ENCODE peak calls at places on chromosomes 3 and 15, in five cellular contexts. L is stimulated activated CD8-positive, alpha-beta memory T cell treated with anti-CD3 and anti-CD28 coated beads, Interleukin-2, amount 100 ng/mL, for 1 hour; S is NCI-H748 treated with DMSO at 0.1 percent for 48 hours; C is GM12864; Y is tibial artery. X is an unnamed sample.
A peak's percentile ranks its signal among the peaks of the same experiment; 100 is the strongest.

GRCh38 chr3:127682576-127682975 is 9.8 kb downstream of the ABTB1 start:
- DNase-seq in C (no peak), S (no peak), Y (peak; percentile 55), L (no peak), X (peak; percentile 69)

GRCh38 chr3:122912772-122913538 is 114.6 kb downstream of the SEMA5B start:
- DNase-seq in S (no peak), C (no peak), L (no peak), Y (no peak), X (no peak)

GRCh38 chr3:64890466-64890865 is 202.7 kb upstream of the ADAMTS9 start:
- DNase-seq in C (no peak), S (no peak), L (no peak), Y (no peak), X (no peak)

GRCh38 chr3:58630710-58631092 is 35.9 kb downstream of the FAM3D start:
- DNase-seq in C (no peak), Y (no peak), L (no peak), S (no peak), X (no peak)

GRCh38 chr3:42749753-42750231 is 23.3 kb downstream of the CCDC13 start:
- DNase-seq in Y (peak; percentile 69), L (no peak), C (no peak), S (no peak), X (no peak)

GRCh38 chr15:55389276-55389631 is 18.9 kb downstream of the CCPG1 start:
- DNase-seq in C (no peak), L (no peak), Y (no peak), S (no peak), X (no peak)

GRCh38 chr15:60918234-60918964 is 310.7 kb downstream of the RORA start:
- DNase-seq in S (no peak), L (no peak), Y (no peak), C (no peak), X (no peak)

GRCh38 chr3:81808900-81809299 is 47.5 kb upstream of the GBE1 start:
- DNase-seq in C (no peak), S (no peak), Y (no peak), L (no peak), X (no peak)

GRCh38 chr15:58057559-58057958 is 8.0 kb downstream of the ALDH1A2 start:
- DNase-seq in C (no peak), S (peak; percentile 33), L (no peak), Y (no peak), X (no peak)

GRCh38 chr3:81864273-81864672 is 102.8 kb upstream of the GBE1 start:
- DNase-seq in L (no peak), C (no peak), S (no peak), Y (no peak), X (no peak)

GRCh38 chr15:74364936-74365618 is 2.4 kb downstream of the CYP11A1 start:
- DNase-seq in C (no peak), L (no peak), Y (peak; percentile 21), S (no peak), X (no peak)

GRCh38 chr3:14520149-14520548 is 20.0 kb downstream of the GRIP2 start:
- DNase-seq in C (no peak), S (no peak), Y (peak; percentile 51), L (no peak), X (peak; percentile 57)

GRCh38 chr3:74824366-74824765 is 209.9 kb upstream of the CNTN3 start:
- DNase-seq in S (no peak), Y (no peak), C (no peak), L (no peak), X (no peak)

GRCh38 chr3:38599886-38600285 is 49.6 kb downstream of the SCN5A start:
- DNase-seq in Y (peak; percentile 11), C (no peak), L (no peak), S (no peak), X (no peak)

GRCh38 chr3:170033489-170033888 is 4.3 kb upstream of the GPR160 start:
- DNase-seq in S (no peak), Y (no peak), C (no peak), L (no peak), X (no peak)